ENCODE peak calls at places on chromosomes 3 and 15, in five cellular contexts. One of them, this sample, is unnamed.

GRCh38 chr15:29704950-29705597 is 117.2 kb downstream of the TJP1 start:
- DNase-seq in stimulated activated effector memory CD8-positive, alpha-beta T cell treated with anti-CD3 and anti-CD28 coated beads, Interleukin-12 subunit alpha, Interleukin-12 subunit beta, amount 100 ng/mL, for 72 hours: no peak
- DNase-seq in T1000: no peak
- DNase-seq in CD4-positive, CD25-positive, alpha-beta regulatory T cell: no peak
- DNase-seq in stimulated activated CD8-positive, alpha-beta memory T cell treated with anti-CD3 and anti-CD28 coated beads, Interleukin-15, amount 100 ng/mL, for 24 hours: no peak
- DNase-seq in this sample: no peak

GRCh38 chr3:27141668-27142067 is 227.5 kb downstream of the NEK10 start:
- DNase-seq in stimulated activated effector memory CD8-positive, alpha-beta T cell treated with anti-CD3 and anti-CD28 coated beads, Interleukin-12 subunit alpha, Interleukin-12 subunit beta, amount 100 ng/mL, for 72 hours: no peak
- DNase-seq in T1000: no peak
- DNase-seq in CD4-positive, CD25-positive, alpha-beta regulatory T cell: no peak
- DNase-seq in stimulated activated CD8-positive, alpha-beta memory T cell treated with anti-CD3 and anti-CD28 coated beads, Interleukin-15, amount 100 ng/mL, for 24 hours: no peak
- DNase-seq in this sample: no peak

GRCh38 chr3:172709776-172710708 is 825 bp downstream of the NCEH1 start:
- DNase-seq in stimulated activated effector memory CD8-positive, alpha-beta T cell treated with anti-CD3 and anti-CD28 coated beads, Interleukin-12 subunit alpha, Interleukin-12 subunit beta, amount 100 ng/mL, for 72 hours: no peak
- DNase-seq in T1000: no peak
- DNase-seq in CD4-positive, CD25-positive, alpha-beta regulatory T cell: no peak
- DNase-seq in stimulated activated CD8-positive, alpha-beta memory T cell treated with anti-CD3 and anti-CD28 coated beads, Interleukin-15, amount 100 ng/mL, for 24 hours: no peak
- DNase-seq in this sample: peak; percentile 54

GRCh38 chr3:56844536-56844935 is 42.8 kb upstream of the ARHGEF3 start:
- DNase-seq in stimulated activated effector memory CD8-positive, alpha-beta T cell treated with anti-CD3 and anti-CD28 coated beads, Interleukin-12 subunit alpha, Interleukin-12 subunit beta, amount 100 ng/mL, for 72 hours: no peak
- DNase-seq in T1000: no peak
- DNase-seq in CD4-positive, CD25-positive, alpha-beta regulatory T cell: no peak
- DNase-seq in stimulated activated CD8-positive, alpha-beta memory T cell treated with anti-CD3 and anti-CD28 coated beads, Interleukin-15, amount 100 ng/mL, for 24 hours: no peak
- DNase-seq in this sample: no peak

GRCh38 chr15:39287322-39288195 is 293.3 kb upstream of the THBS1 start:
- DNase-seq in stimulated activated effector memory CD8-positive, alpha-beta T cell treated with anti-CD3 and anti-CD28 coated beads, Interleukin-12 subunit alpha, Interleukin-12 subunit beta, amount 100 ng/mL, for 72 hours: no peak
- DNase-seq in T1000: no peak
- DNase-seq in CD4-positive, CD25-positive, alpha-beta regulatory T cell: no peak
- DNase-seq in stimulated activated CD8-positive, alpha-beta memory T cell treated with anti-CD3 and anti-CD28 coated beads, Interleukin-15, amount 100 ng/mL, for 24 hours: no peak
- DNase-seq in this sample: no peak

GRCh38 chr15:80512729-80513670 is 108.8 kb downstream of the ARNT2 start:
- DNase-seq in stimulated activated effector memory CD8-positive, alpha-beta T cell treated with anti-CD3 and anti-CD28 coated beads, Interleukin-12 subunit alpha, Interleukin-12 subunit beta, amount 100 ng/mL, for 72 hours: no peak
- DNase-seq in T1000: no peak
- DNase-seq in CD4-positive, CD25-positive, alpha-beta regulatory T cell: no peak
- DNase-seq in stimulated activated CD8-positive, alpha-beta memory T cell treated with anti-CD3 and anti-CD28 coated beads, Interleukin-15, amount 100 ng/mL, for 24 hours: no peak
- DNase-seq in this sample: no peak

GRCh38 chr3:20916966-20917606 is 731.1 kb upstream of the SGO1 start:
- DNase-seq in stimulated activated effector memory CD8-positive, alpha-beta T cell treated with anti-CD3 and anti-CD28 coated beads, Interleukin-12 subunit alpha, Interleukin-12 subunit beta, amount 100 ng/mL, for 72 hours: no peak
- DNase-seq in T1000: no peak
- DNase-seq in CD4-positive, CD25-positive, alpha-beta regulatory T cell: no peak
- DNase-seq in stimulated activated CD8-positive, alpha-beta memory T cell treated with anti-CD3 and anti-CD28 coated beads, Interleukin-15, amount 100 ng/mL, for 24 hours: no peak
- DNase-seq in this sample: no peak

GRCh38 chr3:103367481-103367880 is 932.7 kb downstream of the ZPLD1 start:
- DNase-seq in stimulated activated effector memory CD8-positive, alpha-beta T cell treated with anti-CD3 and anti-CD28 coated beads, Interleukin-12 subunit alpha, Interleukin-12 subunit beta, amount 100 ng/mL, for 72 hours: no peak
- DNase-seq in T1000: no peak
- DNase-seq in CD4-positive, CD25-positive, alpha-beta regulatory T cell: no peak
- DNase-seq in stimulated activated CD8-positive, alpha-beta memory T cell treated with anti-CD3 and anti-CD28 coated beads, Interleukin-15, amount 100 ng/mL, for 24 hours: no peak
- DNase-seq in this sample: no peak

GRCh38 chr3:109018828-109019227 is 65.1 kb upstream of the GUCA1C start:
- DNase-seq in stimulated activated effector memory CD8-positive, alpha-beta T cell treated with anti-CD3 and anti-CD28 coated beads, Interleukin-12 subunit alpha, Interleukin-12 subunit beta, amount 100 ng/mL, for 72 hours: no peak
- DNase-seq in T1000: no peak
- DNase-seq in CD4-positive, CD25-positive, alpha-beta regulatory T cell: no peak
- DNase-seq in stimulated activated CD8-positive, alpha-beta memory T cell treated with anti-CD3 and anti-CD28 coated beads, Interleukin-15, amount 100 ng/mL, for 24 hours: no peak
- DNase-seq in this sample: no peak

GRCh38 chr3:61894988-61895935 is 333.9 kb downstream of the PTPRG start:
- DNase-seq in stimulated activated effector memory CD8-positive, alpha-beta T cell treated with anti-CD3 and anti-CD28 coated beads, Interleukin-12 subunit alpha, Interleukin-12 subunit beta, amount 100 ng/mL, for 72 hours: no peak
- DNase-seq in T1000: peak; percentile 45
- DNase-seq in CD4-positive, CD25-positive, alpha-beta regulatory T cell: peak; percentile 21
- DNase-seq in stimulated activated CD8-positive, alpha-beta memory T cell treated with anti-CD3 and anti-CD28 coated beads, Interleukin-15, amount 100 ng/mL, for 24 hours: no peak
- DNase-seq in this sample: no peak

GRCh38 chr3:119349353-119349752 is 55.2 kb downstream of the ARHGAP31 start:
- DNase-seq in stimulated activated effector memory CD8-positive, alpha-beta T cell treated with anti-CD3 and anti-CD28 coated beads, Interleukin-12 subunit alpha, Interleukin-12 subunit beta, amount 100 ng/mL, for 72 hours: no peak
- DNase-seq in T1000: no peak
- DNase-seq in CD4-positive, CD25-positive, alpha-beta regulatory T cell: no peak
- DNase-seq in stimulated activated CD8-positive, alpha-beta memory T cell treated with anti-CD3 and anti-CD28 coated beads, Interleukin-15, amount 100 ng/mL, for 24 hours: no peak
- DNase-seq in this sample: no peak

GRCh38 chr15:96054029-96054428 is 276.5 kb upstream of the NR2F2 start:
- DNase-seq in stimulated activated effector memory CD8-positive, alpha-beta T cell treated with anti-CD3 and anti-CD28 coated beads, Interleukin-12 subunit alpha, Interleukin-12 subunit beta, amount 100 ng/mL, for 72 hours: no peak
- DNase-seq in T1000: no peak
- DNase-seq in CD4-positive, CD25-positive, alpha-beta regulatory T cell: no peak
- DNase-seq in stimulated activated CD8-positive, alpha-beta memory T cell treated with anti-CD3 and anti-CD28 coated beads, Interleukin-15, amount 100 ng/mL, for 24 hours: no peak
- DNase-seq in this sample: no peak

GRCh38 chr3:52387481-52387880 is 57.4 kb downstream of the SEMA3G start:
- DNase-seq in stimulated activated effector memory CD8-positive, alpha-beta T cell treated with anti-CD3 and anti-CD28 coated beads, Interleukin-12 subunit alpha, Interleukin-12 subunit beta, amount 100 ng/mL, for 72 hours: no peak
- DNase-seq in T1000: no peak
- DNase-seq in CD4-positive, CD25-positive, alpha-beta regulatory T cell: no peak
- DNase-seq in stimulated activated CD8-positive, alpha-beta memory T cell treated with anti-CD3 and anti-CD28 coated beads, Interleukin-15, amount 100 ng/mL, for 24 hours: no peak
- DNase-seq in this sample: no peak

GRCh38 chr15:89654311-89654761 is 931 bp downstream of the KIF7 start:
- DNase-seq in stimulated activated effector memory CD8-positive, alpha-beta T cell treated with anti-CD3 and anti-CD28 coated beads, Interleukin-12 subunit alpha, Interleukin-12 subunit beta, amount 100 ng/mL, for 72 hours: no peak
- DNase-seq in T1000: peak; percentile 23
- DNase-seq in CD4-positive, CD25-positive, alpha-beta regulatory T cell: no peak
- DNase-seq in stimulated activated CD8-positive, alpha-beta memory T cell treated with anti-CD3 and anti-CD28 coated beads, Interleukin-15, amount 100 ng/mL, for 24 hours: no peak
- DNase-seq in this sample: no peak

GRCh38 chr15:84685304-84685703 is 27.3 kb upstream of the NMB start:
- DNase-seq in stimulated activated effector memory CD8-positive, alpha-beta T cell treated with anti-CD3 and anti-CD28 coated beads, Interleukin-12 subunit alpha, Interleukin-12 subunit beta, amount 100 ng/mL, for 72 hours: no peak
- DNase-seq in T1000: peak; percentile 42
- DNase-seq in CD4-positive, CD25-positive, alpha-beta regulatory T cell: no peak
- DNase-seq in stimulated activated CD8-positive, alpha-beta memory T cell treated with anti-CD3 and anti-CD28 coated beads, Interleukin-15, amount 100 ng/mL, for 24 hours: no peak
- DNase-seq in this sample: peak; percentile 47

GRCh38 chr15:73686781-73687256 is 2.6 kb downstream of the CD276 start:
- DNase-seq in stimulated activated effector memory CD8-positive, alpha-beta T cell treated with anti-CD3 and anti-CD28 coated beads, Interleukin-12 subunit alpha, Interleukin-12 subunit beta, amount 100 ng/mL, for 72 hours: no peak
- DNase-seq in T1000: peak; percentile 36
- DNase-seq in CD4-positive, CD25-positive, alpha-beta regulatory T cell: no peak
- DNase-seq in stimulated activated CD8-positive, alpha-beta memory T cell treated with anti-CD3 and anti-CD28 coated beads, Interleukin-15, amount 100 ng/mL, for 24 hours: no peak
- DNase-seq in this sample: no peak

GRCh38 chr3:96267577-96267976 is 546.8 kb upstream of the EPHA6 start:
- DNase-seq in stimulated activated effector memory CD8-positive, alpha-beta T cell treated with anti-CD3 and anti-CD28 coated beads, Interleukin-12 subunit alpha, Interleukin-12 subunit beta, amount 100 ng/mL, for 72 hours: no peak
- DNase-seq in T1000: no peak
- DNase-seq in CD4-positive, CD25-positive, alpha-beta regulatory T cell: no peak
- DNase-seq in stimulated activated CD8-positive, alpha-beta memory T cell treated with anti-CD3 and anti-CD28 coated beads, Interleukin-15, amount 100 ng/mL, for 24 hours: no peak
- DNase-seq in this sample: no peak